ENCODE peak calls at places on chromosome 3, in four cellular contexts. One of them, this sample, is unnamed.

GRCh38 chr3:145450018-145450682 is 710.8 kb downstream of the PLOD2 start:
- DNase-seq in mesenchymal stem cell: no peak
- DNase-seq in CD8-positive, alpha-beta T cell: no peak
- DNase-seq in heart left ventricle: no peak
- DNase-seq in this sample: no peak

GRCh38 chr3:177530908-177531307 is 333.6 kb upstream of the TBL1XR1 start:
- DNase-seq in mesenchymal stem cell: no peak
- DNase-seq in CD8-positive, alpha-beta T cell: no peak
- DNase-seq in heart left ventricle: no peak
- DNase-seq in this sample: no peak

GRCh38 chr3:49803464-49804140 is 541 bp downstream of the INKA1 start:
- DNase-seq in mesenchymal stem cell: no peak
- DNase-seq in CD8-positive, alpha-beta T cell: no peak
- DNase-seq in heart left ventricle: peak; percentile 71
- DNase-seq in this sample: peak; percentile 88

GRCh38 chr3:4835616-4836043 is 143.6 kb upstream of the BHLHE40 start:
- DNase-seq in mesenchymal stem cell: no peak
- DNase-seq in CD8-positive, alpha-beta T cell: no peak
- DNase-seq in heart left ventricle: no peak
- DNase-seq in this sample: no peak

GRCh38 chr3:149585401-149585726 is 72.5 kb downstream of the WWTR1 start:
- DNase-seq in mesenchymal stem cell: no peak
- DNase-seq in CD8-positive, alpha-beta T cell: no peak
- DNase-seq in heart left ventricle: no peak
- DNase-seq in this sample: no peak

GRCh38 chr3:115790759-115791158 is 167.4 kb downstream of the GAP43 start:
- DNase-seq in mesenchymal stem cell: peak; percentile 97
- DNase-seq in CD8-positive, alpha-beta T cell: no peak
- DNase-seq in heart left ventricle: no peak
- DNase-seq in this sample: peak; percentile 24

GRCh38 chr3:79564192-79564591 is 203.6 kb downstream of the ROBO1 start:
- DNase-seq in mesenchymal stem cell: no peak
- DNase-seq in CD8-positive, alpha-beta T cell: no peak
- DNase-seq in heart left ventricle: no peak
- DNase-seq in this sample: no peak

GRCh38 chr3:32354362-32354778 is 37.3 kb upstream of the CMTM7 start:
- DNase-seq in mesenchymal stem cell: peak; percentile 79
- DNase-seq in CD8-positive, alpha-beta T cell: no peak
- DNase-seq in heart left ventricle: no peak
- DNase-seq in this sample: no peak

GRCh38 chr3:63613561-63613960 is 38.9 kb upstream of the SNTN start:
- DNase-seq in mesenchymal stem cell: no peak
- DNase-seq in CD8-positive, alpha-beta T cell: no peak
- DNase-seq in heart left ventricle: no peak
- DNase-seq in this sample: no peak

GRCh38 chr3:98977520-98977919 is 76.0 kb upstream of the DCBLD2 start:
- DNase-seq in mesenchymal stem cell: peak; percentile 75
- DNase-seq in CD8-positive, alpha-beta T cell: no peak
- DNase-seq in heart left ventricle: no peak
- DNase-seq in this sample: no peak

GRCh38 chr3:73270839-73271483 is 209.5 kb downstream of the EBLN2 start:
- DNase-seq in mesenchymal stem cell: no peak
- DNase-seq in CD8-positive, alpha-beta T cell: no peak
- DNase-seq in heart left ventricle: no peak
- DNase-seq in this sample: no peak

GRCh38 chr3:127000792-127001191 is 17.9 kb downstream of the PLXNA1 start:
- DNase-seq in mesenchymal stem cell: no peak
- DNase-seq in CD8-positive, alpha-beta T cell: no peak
- DNase-seq in heart left ventricle: no peak
- DNase-seq in this sample: no peak

GRCh38 chr3:127001486-127002194 is 18.7 kb downstream of the PLXNA1 start:
- DNase-seq in mesenchymal stem cell: no peak
- DNase-seq in CD8-positive, alpha-beta T cell: no peak
- DNase-seq in heart left ventricle: no peak
- DNase-seq in this sample: peak; percentile 61

GRCh38 chr3:126998728-126999127 is 15.8 kb downstream of the PLXNA1 start:
- DNase-seq in mesenchymal stem cell: no peak
- DNase-seq in CD8-positive, alpha-beta T cell: no peak
- DNase-seq in heart left ventricle: no peak
- DNase-seq in this sample: no peak

GRCh38 chr3:126999383-126999782 is 16.5 kb downstream of the PLXNA1 start:
- DNase-seq in mesenchymal stem cell: no peak
- DNase-seq in CD8-positive, alpha-beta T cell: no peak
- DNase-seq in heart left ventricle: no peak
- DNase-seq in this sample: peak; percentile 82

DNA sequence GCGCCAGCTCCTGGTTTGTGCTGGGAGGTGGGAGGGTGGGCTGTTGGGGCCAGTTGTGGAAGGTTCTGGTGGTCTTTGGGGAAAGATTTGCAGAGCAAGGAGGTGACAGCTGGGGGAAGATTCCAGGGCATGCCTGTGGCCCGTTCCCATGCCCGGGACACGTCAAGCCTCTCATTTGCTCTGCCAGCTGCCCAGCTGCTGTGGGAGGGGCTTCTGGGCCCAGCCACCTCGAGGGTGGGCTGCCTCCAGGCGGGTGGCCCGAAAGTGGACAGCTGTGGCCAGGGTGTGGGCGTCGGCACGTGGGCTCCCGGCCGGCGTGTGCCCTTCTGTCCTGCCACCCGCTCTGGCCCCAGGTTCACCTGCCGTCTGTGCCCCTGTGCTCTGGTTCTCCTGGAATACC is 17.2 kb downstream of the PLXNA1 start:
- DNase-seq in mesenchymal stem cell: no peak
- DNase-seq in CD8-positive, alpha-beta T cell: no peak
- DNase-seq in heart left ventricle: no peak
- DNase-seq in this sample: no peak
- H3K27ac ChIP-seq in mesenchymal stem cell: no peak overlapping the region
- H3K27ac ChIP-seq in CD8-positive, alpha-beta T cell: no peak overlapping the region
- H3K27ac ChIP-seq in heart left ventricle: no peak overlapping the region
- H3K27ac ChIP-seq in this sample: peak overlapping the region; percentile 51

GRCh38 chr3:45084820-45085816 is 59.0 kb downstream of the CLEC3B start:
- DNase-seq in mesenchymal stem cell: peak; percentile 92
- DNase-seq in CD8-positive, alpha-beta T cell: no peak
- DNase-seq in heart left ventricle: no peak
- DNase-seq in this sample: no peak
- H3K27ac ChIP-seq in mesenchymal stem cell: peak overlapping the region; percentile 88
- H3K27ac ChIP-seq in CD8-positive, alpha-beta T cell: no peak overlapping the region
- H3K27ac ChIP-seq in heart left ventricle: no peak overlapping the region
- H3K27ac ChIP-seq in this sample: no peak overlapping the region

GRCh38 chr3:69444980-69445379 is 59.1 kb upstream of the FRMD4B start:
- DNase-seq in mesenchymal stem cell: peak; percentile 26
- DNase-seq in CD8-positive, alpha-beta T cell: no peak
- DNase-seq in heart left ventricle: no peak
- DNase-seq in this sample: no peak
- H3K27ac ChIP-seq in mesenchymal stem cell: no peak overlapping the region
- H3K27ac ChIP-seq in CD8-positive, alpha-beta T cell: no peak overlapping the region
- H3K27ac ChIP-seq in heart left ventricle: no peak overlapping the region
- H3K27ac ChIP-seq in this sample: no peak overlapping the region

GRCh38 chr3:108099679-108100428 is 9.0 kb upstream of the CD47 start:
- DNase-seq in mesenchymal stem cell: peak; percentile 26
- DNase-seq in CD8-positive, alpha-beta T cell: no peak
- DNase-seq in heart left ventricle: no peak
- DNase-seq in this sample: no peak
- H3K27ac ChIP-seq in mesenchymal stem cell: no peak overlapping the region
- H3K27ac ChIP-seq in CD8-positive, alpha-beta T cell: no peak overlapping the region
- H3K27ac ChIP-seq in heart left ventricle: no peak overlapping the region
- H3K27ac ChIP-seq in this sample: peak overlapping the region; percentile 35

GRCh38 chr3:39268554-39268910 is 11.3 kb downstream of the CX3CR1 start:
- DNase-seq in mesenchymal stem cell: no peak
- DNase-seq in CD8-positive, alpha-beta T cell: no peak
- DNase-seq in heart left ventricle: no peak
- DNase-seq in this sample: no peak

GRCh38 chr3:39272191-39272590 is 7.6 kb downstream of the CX3CR1 start:
- DNase-seq in mesenchymal stem cell: no peak
- DNase-seq in CD8-positive, alpha-beta T cell: no peak
- DNase-seq in heart left ventricle: no peak
- DNase-seq in this sample: no peak

GRCh38 chr3:39269528-39269927 is 10.3 kb downstream of the CX3CR1 start:
- DNase-seq in mesenchymal stem cell: no peak
- DNase-seq in CD8-positive, alpha-beta T cell: no peak
- DNase-seq in heart left ventricle: no peak
- DNase-seq in this sample: no peak

GRCh38 chr3:39273119-39273518 is 6.7 kb downstream of the CX3CR1 start:
- DNase-seq in mesenchymal stem cell: no peak
- DNase-seq in CD8-positive, alpha-beta T cell: no peak
- DNase-seq in heart left ventricle: no peak
- DNase-seq in this sample: no peak

DNA sequence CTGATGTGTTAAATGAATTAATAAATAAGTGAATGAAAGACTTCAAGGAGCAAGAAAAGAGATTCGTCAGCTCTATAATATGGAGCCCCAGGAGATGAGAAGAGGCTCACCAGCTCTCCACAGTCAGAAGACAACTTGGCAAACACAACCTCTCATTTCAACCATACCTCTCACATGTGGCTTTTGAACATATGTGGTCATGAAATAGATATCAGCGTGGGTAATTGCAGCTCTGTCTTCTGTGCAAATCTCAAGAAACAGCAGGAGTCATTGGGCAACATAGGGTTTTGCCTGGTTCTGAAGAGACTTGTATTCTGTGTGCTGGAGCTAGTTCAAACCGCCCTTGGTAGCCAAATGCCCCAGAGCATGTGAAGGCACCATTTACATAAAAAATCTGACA is 8.5 kb downstream of the CX3CR1 start:
- DNase-seq in mesenchymal stem cell: no peak
- DNase-seq in CD8-positive, alpha-beta T cell: no peak
- DNase-seq in heart left ventricle: no peak
- DNase-seq in this sample: no peak
- H3K27ac ChIP-seq in mesenchymal stem cell: no peak overlapping the region
- H3K27ac ChIP-seq in CD8-positive, alpha-beta T cell: no peak overlapping the region
- H3K27ac ChIP-seq in heart left ventricle: no peak overlapping the region
- H3K27ac ChIP-seq in this sample: no peak overlapping the region

GRCh38 chr3:124574012-124574411 is 156.2 kb upstream of the UMPS start:
- DNase-seq in mesenchymal stem cell: no peak
- DNase-seq in CD8-positive, alpha-beta T cell: no peak
- DNase-seq in heart left ventricle: no peak
- DNase-seq in this sample: no peak
- H3K27ac ChIP-seq in mesenchymal stem cell: no peak overlapping the region
- H3K27ac ChIP-seq in CD8-positive, alpha-beta T cell: no peak overlapping the region
- H3K27ac ChIP-seq in heart left ventricle: no peak overlapping the region
- H3K27ac ChIP-seq in this sample: no peak overlapping the region

DNA sequence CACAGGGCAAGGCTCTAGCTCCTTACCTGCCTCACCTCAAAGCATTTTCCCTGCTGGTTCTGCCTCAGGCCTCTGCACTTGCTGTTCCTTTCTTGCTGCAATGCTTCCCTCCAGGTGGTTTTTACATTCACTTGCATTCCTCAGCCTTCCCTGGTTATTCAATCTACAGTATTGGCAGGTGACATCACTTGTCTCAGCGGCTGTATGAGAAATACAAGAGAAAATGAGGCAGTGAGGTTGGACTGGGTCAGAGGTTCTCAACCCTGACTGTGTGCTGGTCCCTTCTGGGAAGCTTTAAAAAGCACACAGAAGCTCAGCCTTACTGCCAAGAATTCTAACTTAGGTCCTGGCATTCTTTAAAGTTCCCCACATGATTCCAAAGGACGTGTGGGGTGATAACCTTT is 26.7 kb downstream of the SIAH2 start:
- DNase-seq in mesenchymal stem cell: no peak
- DNase-seq in CD8-positive, alpha-beta T cell: no peak
- DNase-seq in heart left ventricle: no peak
- DNase-seq in this sample: no peak
- H3K27ac ChIP-seq in mesenchymal stem cell: no peak overlapping the region
- H3K27ac ChIP-seq in CD8-positive, alpha-beta T cell: no peak overlapping the region
- H3K27ac ChIP-seq in heart left ventricle: peak overlapping the region; percentile 36
- H3K27ac ChIP-seq in this sample: no peak overlapping the region